ENCODE peak calls at places on chromosomes 12 and 14, in four cellular contexts. A is memory B cell; R is stimulated activated naive CD8-positive, alpha-beta T cell treated with anti-CD3 and anti-CD28 coated beads, Interleukin-15, amount 100 ng/mL, for 72 hours; X is right lobe of liver. F is an unnamed sample.

GRCh38 chr12:95218852-95219171 is 1.2 kb downstream of the VEZT start:
- ATAC-seq in A (peak), R (peak), X (no peak), F (no peak)

GRCh38 chr14:21220874-21221477 is 48.3 kb downstream of the HNRNPC start:
- ATAC-seq in A (no peak), R (peak), X (no peak), F (no peak)

GRCh38 chr12:49518914-49519573 is 19.8 kb upstream of the KCNH3 start:
- ATAC-seq in A (no peak), R (no peak), X (no peak), F (no peak)

GRCh38 chr12:32595251-32595650 is 83.8 kb upstream of the DNM1L start:
- ATAC-seq in A (no peak), R (no peak), X (no peak), F (peak)

GRCh38 chr12:43106355-43106754 is 445.6 kb downstream of the ADAMTS20 start:
- ATAC-seq in A (no peak), R (no peak), X (no peak), F (no peak)

GRCh38 chr14:62921466-62921865 is 123.8 kb downstream of the KCNH5 start:
- ATAC-seq in A (no peak), R (no peak), X (no peak), F (no peak)

GRCh38 chr12:28574746-28575592 is 384.7 kb downstream of the CCDC91 start:
- ATAC-seq in A (no peak), R (no peak), X (peak), F (no peak)

GRCh38 chr12:99390707-99391106 is 256.8 kb upstream of the GARIN6 start:
- ATAC-seq in A (no peak), R (no peak), X (peak), F (no peak)

GRCh38 chr12:2312156-2312555 is 259.4 kb downstream of the CACNA1C start:
- ATAC-seq in A (no peak), R (no peak), X (no peak), F (no peak)

GRCh38 chr14:45089813-45090212 is 5.9 kb downstream of the PRPF39 start:
- ATAC-seq in A (no peak), R (peak), X (no peak), F (peak)

GRCh38 chr12:49961111-49961922 is at the start of gene AQP5:
- ATAC-seq in A (peak), R (peak), X (no peak), F (no peak)

GRCh38 chr14:85205875-85206274 is 324.1 kb upstream of the FLRT2 start:
- ATAC-seq in A (no peak), R (no peak), X (no peak), F (no peak)

GRCh38 chr14:22147716-22148115 is 441.3 kb downstream of the DAD1 start:
- ATAC-seq in A (no peak), R (no peak), X (no peak), F (no peak)

GRCh38 chr12:95820096-95820703 is 29.6 kb upstream of the NTN4 start:
- ATAC-seq in A (no peak), R (no peak), X (peak), F (peak)

GRCh38 chr12:9741726-9742125 is 8.8 kb upstream of the CLECL1 start:
- ATAC-seq in A (peak), R (peak), X (no peak), F (peak)

GRCh38 chr12:67617619-67618018 is 30.9 kb upstream of the DYRK2 start:
- ATAC-seq in A (no peak), R (no peak), X (no peak), F (no peak)

GRCh38 chr14:103316723-103317122 is 17.3 kb upstream of the EIF5 start:
- ATAC-seq in A (no peak), R (no peak), X (no peak), F (no peak)

GRCh38 chr12:75289678-75290200 is 40.4 kb downstream of the CAPS2 start:
- ATAC-seq in A (no peak), R (no peak), X (no peak), F (no peak)

GRCh38 chr12:101694297-101694848 is 3.1 kb upstream of the CHPT1 start:
- ATAC-seq in A (no peak), R (no peak), X (no peak), F (no peak)

GRCh38 chr12:53012928-53013327 is 6.7 kb downstream of the EIF4B start:
- ATAC-seq in A (no peak), R (no peak), X (peak), F (no peak)

GRCh38 chr12:11639463-11639862 is 10.0 kb upstream of the ETV6 start:
- ATAC-seq in A (no peak), R (no peak), X (no peak), F (no peak)

F was measured in esophagus mucosa.